ENCODE peak calls at places on chromosomes 13 and 19, in eight cellular contexts. F is tibial nerve, U is upper lobe of left lung, E is HepG2, V is sigmoid colon, P is stomach, O is K562, N is ovary. Y is an unnamed sample.
A peak's percentile ranks its signal among the peaks of the same experiment; 100 is the strongest.

GRCh38 chr13:40568672-40569350 is 97.6 kb downstream of the FOXO1 start:
- DNase-seq in P (no peak), O (no peak), V (no peak), E (peak; percentile 69), F (no peak), N (no peak), U (no peak), Y (no peak)

GRCh38 chr13:98492335-98493034 is 84.4 kb downstream of the STK24 start:
- DNase-seq in N (no peak), P (no peak), O (no peak), V (no peak), U (no peak), F (no peak), E (no peak), Y (no peak)

GRCh38 chr13:85544756-85545155 is 254.5 kb downstream of the SLITRK6 start:
- DNase-seq in E (no peak), N (no peak), V (no peak), O (no peak), U (no peak), F (no peak), P (no peak), Y (no peak)

GRCh38 chr13:109156181-109156935 is 526.9 kb downstream of the MYO16 start:
- DNase-seq in N (no peak), O (no peak), P (no peak), F (no peak), V (no peak), E (no peak), U (peak; percentile 64), Y (no peak)

GRCh38 chr13:48645845-48646244 is 7.9 kb upstream of the CYSLTR2 start:
- DNase-seq in E (no peak), O (no peak), U (no peak), V (no peak), P (no peak), N (no peak), F (no peak), Y (no peak)

GRCh38 chr19:45200614-45201013 is 22.0 kb downstream of the BLOC1S3 start:
- DNase-seq in N (no peak), O (no peak), E (peak; percentile 62), P (peak; percentile 33), F (peak; percentile 22), U (no peak), V (no peak), Y (no peak)

GRCh38 chr13:101150998-101151397 is 265.3 kb downstream of the NALCN start:
- DNase-seq in E (no peak), N (no peak), V (no peak), F (peak; percentile 23), U (no peak), O (no peak), P (no peak), Y (no peak)

GRCh38 chr19:1027953-1028902 is 1.8 kb downstream of the CNN2 start:
- DNase-seq in U (peak; percentile 94), O (peak; percentile 82), P (peak; percentile 80), E (peak; percentile 83), V (peak; percentile 88), N (peak; percentile 92), F (no peak), Y (peak; percentile 88)

GRCh38 chr13:27339299-27339698 is 68.7 kb downstream of the RASL11A start:
- DNase-seq in P (peak; percentile 39), N (no peak), F (peak; percentile 29), V (no peak), U (no peak), E (peak; percentile 60), O (peak; percentile 42), Y (no peak)

GRCh38 chr13:102597029-102598015 is 536 bp downstream of the TPP2 start:
- DNase-seq in O (peak; percentile 36), P (no peak), F (no peak), E (no peak), N (peak; percentile 60), U (peak; percentile 91), V (peak; percentile 68), Y (peak; percentile 69)

DNA sequence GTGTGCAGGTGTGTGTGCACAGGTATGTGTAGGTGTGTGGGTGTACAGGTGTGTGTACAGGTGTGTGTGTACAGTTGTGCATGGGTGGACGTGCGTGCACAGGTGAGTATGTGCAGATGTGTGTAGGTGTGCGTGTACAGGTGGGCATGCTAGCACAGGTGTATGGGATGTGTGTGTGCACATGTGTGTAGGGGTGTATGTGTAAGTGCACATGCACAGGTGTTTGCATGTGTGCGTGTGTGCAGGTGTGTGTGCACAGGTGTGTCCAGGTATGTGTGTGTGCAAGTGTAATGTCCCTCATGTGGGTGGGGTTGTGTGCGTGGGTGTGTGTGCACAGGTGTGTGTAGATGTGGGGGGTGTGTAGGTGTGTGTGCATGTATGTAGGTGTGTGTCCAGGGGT is 27.5 kb upstream of the TFDP1 start:
- DNase-seq in F (no peak), P (peak; percentile 15), O (no peak), V (no peak), N (peak; percentile 15), U (no peak), E (no peak), Y (peak; percentile 28)
- TF ChIP-seq POLR2A in F (no peak), P (no peak), O (no peak), V (no peak), N (no peak), U (no peak), E (peak; percentile 34), Y (no peak)

GRCh38 chr13:21557995-21558394 is 46.0 kb downstream of the MICU2 start:
- DNase-seq in N (no peak), U (no peak), O (peak; percentile 13), V (no peak), F (no peak), P (no peak), E (peak; percentile 25), Y (no peak)
- TF ChIP-seq EP300 in N (no peak), U (no peak), O (no peak), V (no peak), F (no peak), P (no peak), E (no peak), Y (no peak)

GRCh38 chr13:111915104-111915551 is 151.8 kb upstream of the SOX1 start:
- DNase-seq in O (no peak), U (no peak), E (no peak), P (no peak), N (peak; percentile 15), V (peak; percentile 53), F (no peak), Y (peak; percentile 56)

GRCh38 chr13:111914241-111915103 is 152.5 kb upstream of the SOX1 start:
- DNase-seq in P (no peak), E (no peak), U (no peak), F (no peak), V (peak; percentile 41), O (no peak), N (peak; percentile 10), Y (peak; percentile 40)

GRCh38 chr13:111912991-111913781 is 153.8 kb upstream of the SOX1 start:
- DNase-seq in P (no peak), U (no peak), F (no peak), N (peak; percentile 13), V (peak; percentile 45), O (no peak), E (no peak), Y (peak; percentile 33)

GRCh38 chr13:111912453-111912866 is 154.5 kb upstream of the SOX1 start:
- DNase-seq in O (no peak), N (peak; percentile 3), F (no peak), V (peak; percentile 27), P (no peak), U (no peak), E (no peak), Y (peak; percentile 55)

DNA sequence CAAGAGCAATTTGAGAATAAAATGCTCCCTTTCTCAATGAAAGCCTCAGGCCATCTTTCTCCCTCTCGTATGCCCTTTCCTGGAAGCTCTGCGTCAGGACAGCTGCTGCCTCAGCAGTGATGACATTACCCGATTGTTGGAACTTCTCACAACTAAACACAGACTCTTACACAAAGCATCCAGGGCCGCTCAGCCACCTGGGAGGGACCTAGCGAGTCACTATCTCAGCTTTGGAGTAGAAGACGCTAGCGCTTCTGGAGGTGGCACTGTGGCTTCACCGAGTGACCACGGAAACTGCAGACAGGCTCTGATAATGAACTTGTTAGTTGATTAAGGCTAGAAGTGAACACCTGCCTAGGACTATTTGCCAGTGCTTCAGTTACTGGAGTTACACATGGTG is 153.2 kb upstream of the SOX1 start:
- DNase-seq in V (no peak), N (peak; percentile 3), E (no peak), P (no peak), U (no peak), F (no peak), O (no peak), Y (peak; percentile 24)
- TF ChIP-seq POLR2A in V (no peak), N (no peak), E (no peak), P (no peak), U (no peak), F (no peak), O (no peak), Y (no peak)

GRCh38 chr19:16441661-16442071 is 30.1 kb downstream of the EPS15L1 start:
- DNase-seq in E (no peak), V (no peak), U (no peak), P (no peak), N (no peak), O (peak; percentile 64), F (no peak), Y (no peak)
- TF ChIP-seq EP300 in E (no peak), V (no peak), U (no peak), P (no peak), N (no peak), O (no peak), F (no peak), Y (no peak)

GRCh38 chr13:52617070-52618060 is 24.9 kb upstream of the HNRNPA1L2 start:
- DNase-seq in P (peak; percentile 72), U (peak; percentile 92), V (peak; percentile 89), F (peak; percentile 66), E (peak; percentile 82), O (peak; percentile 73), N (peak; percentile 89), Y (peak; percentile 86)
- TF ChIP-seq POLR2A in P (no peak), U (peak; percentile 58), V (peak; percentile 8), F (no peak), E (peak; percentile 87), O (peak; percentile 73), N (peak; percentile 32), Y (no peak)

GRCh38 chr19:34480971-34481821 is at the start of gene WTIP:
- DNase-seq in O (no peak), V (peak; percentile 86), F (peak; percentile 43), N (peak; percentile 92), U (peak; percentile 94), E (peak; percentile 62), P (peak; percentile 67), Y (peak; percentile 83)
- TF ChIP-seq EP300 in O (no peak), V (no peak), F (no peak), N (no peak), U (no peak), E (peak; percentile 37), P (no peak), Y (no peak)

GRCh38 chr19:50330365-50331078 is 1.3 kb upstream of the KCNC3 start:
- DNase-seq in N (peak; percentile 60), E (peak; percentile 73), U (peak; percentile 96), O (peak; percentile 88), F (peak; percentile 26), V (no peak), P (peak; percentile 78), Y (no peak)
- TF ChIP-seq POLR2A in N (no peak), E (peak; percentile 69), U (peak; percentile 38), O (peak; percentile 55), F (no peak), V (no peak), P (no peak), Y (no peak)

Y was measured in suprapubic skin.